ENCODE peak calls at places on chromosomes 7 and 10, in nine cellular contexts. One of them, this sample, is unnamed.

GRCh38 chr10:5530846-5531557 is 6.2 kb downstream of the CALML3 start:
- DNase-seq in aorta: peak; percentile 47
- DNase-seq in IMR-90: no peak
- DNase-seq in heart left ventricle: no peak
- DNase-seq in CD4-positive, alpha-beta memory T cell: no peak
- DNase-seq in psoas muscle: peak; percentile 5
- DNase-seq in mammary epithelial cell: no peak
- DNase-seq in left ventricle myocardium inferior: no peak
- DNase-seq in ovary: no peak
- DNase-seq in this sample: no peak

GRCh38 chr10:104350146-104350635 is 3.4 kb upstream of the CFAP58 start:
- DNase-seq in aorta: no peak
- DNase-seq in IMR-90: peak; percentile 76
- DNase-seq in heart left ventricle: no peak
- DNase-seq in CD4-positive, alpha-beta memory T cell: peak; percentile 76
- DNase-seq in psoas muscle: no peak
- DNase-seq in mammary epithelial cell: peak; percentile 79
- DNase-seq in left ventricle myocardium inferior: no peak
- DNase-seq in ovary: peak; percentile 42
- DNase-seq in this sample: peak; percentile 56

GRCh38 chr7:63789378-63790176 is 209.1 kb upstream of the ZNF722 start:
- DNase-seq in aorta: peak; percentile 76
- DNase-seq in IMR-90: no peak
- DNase-seq in heart left ventricle: peak; percentile 16
- DNase-seq in CD4-positive, alpha-beta memory T cell: no peak
- DNase-seq in psoas muscle: peak; percentile 18
- DNase-seq in mammary epithelial cell: no peak
- DNase-seq in left ventricle myocardium inferior: peak; percentile 22
- DNase-seq in ovary: no peak
- DNase-seq in this sample: no peak

GRCh38 chr10:88080213-88080612 is 216.8 kb downstream of the PTEN start:
- DNase-seq in aorta: no peak
- DNase-seq in IMR-90: peak; percentile 78
- DNase-seq in heart left ventricle: no peak
- DNase-seq in CD4-positive, alpha-beta memory T cell: no peak
- DNase-seq in psoas muscle: no peak
- DNase-seq in mammary epithelial cell: no peak
- DNase-seq in left ventricle myocardium inferior: no peak
- DNase-seq in ovary: no peak
- DNase-seq in this sample: no peak

GRCh38 chr7:68785036-68785435 is 813.2 kb upstream of the AUTS2 start:
- DNase-seq in aorta: no peak
- DNase-seq in IMR-90: no peak
- DNase-seq in heart left ventricle: no peak
- DNase-seq in CD4-positive, alpha-beta memory T cell: no peak
- DNase-seq in psoas muscle: no peak
- DNase-seq in mammary epithelial cell: no peak
- DNase-seq in left ventricle myocardium inferior: no peak
- DNase-seq in ovary: no peak
- DNase-seq in this sample: no peak

GRCh38 chr7:99243751-99244337 is 28.8 kb upstream of the MYH16 start:
- DNase-seq in aorta: no peak
- DNase-seq in IMR-90: no peak
- DNase-seq in heart left ventricle: no peak
- DNase-seq in CD4-positive, alpha-beta memory T cell: no peak
- DNase-seq in psoas muscle: no peak
- DNase-seq in mammary epithelial cell: no peak
- DNase-seq in left ventricle myocardium inferior: no peak
- DNase-seq in ovary: no peak
- DNase-seq in this sample: no peak

GRCh38 chr10:97689637-97690036 is 2.6 kb upstream of the AVPI1 start:
- DNase-seq in aorta: no peak
- DNase-seq in IMR-90: peak; percentile 99
- DNase-seq in heart left ventricle: no peak
- DNase-seq in CD4-positive, alpha-beta memory T cell: no peak
- DNase-seq in psoas muscle: no peak
- DNase-seq in mammary epithelial cell: peak; percentile 100
- DNase-seq in left ventricle myocardium inferior: no peak
- DNase-seq in ovary: no peak
- DNase-seq in this sample: peak; percentile 72

GRCh38 chr10:83984256-83984640 is 155.1 kb upstream of the GHITM start:
- DNase-seq in aorta: no peak
- DNase-seq in IMR-90: no peak
- DNase-seq in heart left ventricle: no peak
- DNase-seq in CD4-positive, alpha-beta memory T cell: no peak
- DNase-seq in psoas muscle: no peak
- DNase-seq in mammary epithelial cell: no peak
- DNase-seq in left ventricle myocardium inferior: no peak
- DNase-seq in ovary: no peak
- DNase-seq in this sample: no peak

GRCh38 chr10:17444062-17444714 is 10.2 kb downstream of the ST8SIA6 start:
- DNase-seq in aorta: no peak
- DNase-seq in IMR-90: peak; percentile 11
- DNase-seq in heart left ventricle: no peak
- DNase-seq in CD4-positive, alpha-beta memory T cell: peak; percentile 27
- DNase-seq in psoas muscle: no peak
- DNase-seq in mammary epithelial cell: no peak
- DNase-seq in left ventricle myocardium inferior: no peak
- DNase-seq in ovary: no peak
- DNase-seq in this sample: no peak

GRCh38 chr7:158106272-158106671 is 481.4 kb downstream of the PTPRN2 start:
- DNase-seq in aorta: no peak
- DNase-seq in IMR-90: no peak
- DNase-seq in heart left ventricle: no peak
- DNase-seq in CD4-positive, alpha-beta memory T cell: no peak
- DNase-seq in psoas muscle: no peak
- DNase-seq in mammary epithelial cell: no peak
- DNase-seq in left ventricle myocardium inferior: no peak
- DNase-seq in ovary: no peak
- DNase-seq in this sample: no peak

GRCh38 chr10:78605800-78606350 is 462.9 kb upstream of the ZMIZ1 start:
- DNase-seq in aorta: no peak
- DNase-seq in IMR-90: no peak
- DNase-seq in heart left ventricle: no peak
- DNase-seq in CD4-positive, alpha-beta memory T cell: no peak
- DNase-seq in psoas muscle: no peak
- DNase-seq in mammary epithelial cell: peak; percentile 61
- DNase-seq in left ventricle myocardium inferior: no peak
- DNase-seq in ovary: no peak
- DNase-seq in this sample: no peak

GRCh38 chr7:66529889-66530615 is 98.6 kb upstream of the KCTD7 start:
- DNase-seq in aorta: no peak
- DNase-seq in IMR-90: no peak
- DNase-seq in heart left ventricle: no peak
- DNase-seq in CD4-positive, alpha-beta memory T cell: no peak
- DNase-seq in psoas muscle: no peak
- DNase-seq in mammary epithelial cell: no peak
- DNase-seq in left ventricle myocardium inferior: no peak
- DNase-seq in ovary: no peak
- DNase-seq in this sample: no peak

GRCh38 chr7:94330474-94331027 is 64.1 kb upstream of the COL1A2 start:
- DNase-seq in aorta: no peak
- DNase-seq in IMR-90: no peak
- DNase-seq in heart left ventricle: no peak
- DNase-seq in CD4-positive, alpha-beta memory T cell: no peak
- DNase-seq in psoas muscle: no peak
- DNase-seq in mammary epithelial cell: no peak
- DNase-seq in left ventricle myocardium inferior: no peak
- DNase-seq in ovary: no peak
- DNase-seq in this sample: no peak

GRCh38 chr7:106392144-106392543 is 107.4 kb upstream of the NAMPT start:
- DNase-seq in aorta: no peak
- DNase-seq in IMR-90: no peak
- DNase-seq in heart left ventricle: no peak
- DNase-seq in CD4-positive, alpha-beta memory T cell: no peak
- DNase-seq in psoas muscle: no peak
- DNase-seq in mammary epithelial cell: no peak
- DNase-seq in left ventricle myocardium inferior: no peak
- DNase-seq in ovary: no peak
- DNase-seq in this sample: no peak

GRCh38 chr10:43923328-43923727 is 274.6 kb upstream of the ZNF32 start:
- DNase-seq in aorta: no peak
- DNase-seq in IMR-90: no peak
- DNase-seq in heart left ventricle: no peak
- DNase-seq in CD4-positive, alpha-beta memory T cell: no peak
- DNase-seq in psoas muscle: no peak
- DNase-seq in mammary epithelial cell: no peak
- DNase-seq in left ventricle myocardium inferior: no peak
- DNase-seq in ovary: no peak
- DNase-seq in this sample: no peak

GRCh38 chr7:122803323-122803722 is 82.9 kb downstream of the CADPS2 start:
- DNase-seq in aorta: no peak
- DNase-seq in IMR-90: no peak
- DNase-seq in heart left ventricle: no peak
- DNase-seq in CD4-positive, alpha-beta memory T cell: no peak
- DNase-seq in psoas muscle: no peak
- DNase-seq in mammary epithelial cell: peak; percentile 20
- DNase-seq in left ventricle myocardium inferior: no peak
- DNase-seq in ovary: no peak
- DNase-seq in this sample: no peak

GRCh38 chr10:33178026-33178755 is 156.3 kb downstream of the NRP1 start:
- DNase-seq in aorta: no peak
- DNase-seq in IMR-90: no peak
- DNase-seq in heart left ventricle: no peak
- DNase-seq in CD4-positive, alpha-beta memory T cell: no peak
- DNase-seq in psoas muscle: no peak
- DNase-seq in mammary epithelial cell: no peak
- DNase-seq in left ventricle myocardium inferior: no peak
- DNase-seq in ovary: no peak
- DNase-seq in this sample: no peak

GRCh38 chr10:29830526-29831512 is 196.0 kb upstream of the SVIL start:
- DNase-seq in aorta: no peak
- DNase-seq in IMR-90: peak; percentile 6
- DNase-seq in heart left ventricle: no peak
- DNase-seq in CD4-positive, alpha-beta memory T cell: no peak
- DNase-seq in psoas muscle: no peak
- DNase-seq in mammary epithelial cell: no peak
- DNase-seq in left ventricle myocardium inferior: no peak
- DNase-seq in ovary: no peak
- DNase-seq in this sample: no peak
- H3K27ac ChIP-seq in aorta: no peak overlapping the region
- H3K27ac ChIP-seq in IMR-90: peak overlapping the region; percentile 2
- H3K27ac ChIP-seq in heart left ventricle: no peak overlapping the region
- H3K27ac ChIP-seq in CD4-positive, alpha-beta memory T cell: no peak overlapping the region
- H3K27ac ChIP-seq in psoas muscle: no peak overlapping the region
- H3K27ac ChIP-seq in mammary epithelial cell: no peak overlapping the region
- H3K27ac ChIP-seq in left ventricle myocardium inferior: no peak overlapping the region
- H3K27ac ChIP-seq in ovary: no peak overlapping the region
- H3K27ac ChIP-seq in this sample: no peak overlapping the region

DNA sequence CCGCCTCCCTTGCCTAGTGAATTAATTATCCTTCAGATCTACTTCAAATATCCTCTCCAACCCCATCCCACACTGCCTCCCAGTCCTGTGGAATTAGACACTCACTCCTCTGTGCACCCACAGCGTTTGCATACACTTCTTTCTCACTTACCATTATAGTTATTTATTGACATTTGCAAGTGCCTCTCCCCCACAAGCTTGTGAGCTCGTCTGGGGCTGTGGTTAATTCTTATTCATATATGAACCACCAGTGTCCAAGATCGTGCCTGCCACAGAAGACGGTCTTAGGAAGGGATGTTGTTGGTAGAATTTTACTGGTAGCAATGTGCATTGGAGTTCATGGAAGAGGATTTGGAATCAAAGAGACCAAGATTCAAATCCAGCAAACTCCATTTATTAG is 68.1 kb upstream of the AOAH start:
- DNase-seq in aorta: no peak
- DNase-seq in IMR-90: no peak
- DNase-seq in heart left ventricle: no peak
- DNase-seq in CD4-positive, alpha-beta memory T cell: no peak
- DNase-seq in psoas muscle: no peak
- DNase-seq in mammary epithelial cell: no peak
- DNase-seq in left ventricle myocardium inferior: no peak
- DNase-seq in ovary: no peak
- DNase-seq in this sample: no peak
- H3K4me1 ChIP-seq in aorta: no peaks in the 10 kb centered on the region
- H3K4me1 ChIP-seq in IMR-90: no peaks in the 10 kb centered on the region
- H3K4me1 ChIP-seq in heart left ventricle: no peaks in the 10 kb centered on the region
- H3K4me1 ChIP-seq in CD4-positive, alpha-beta memory T cell: peaks cover 50% of the 10 kb centered on the region
- H3K4me1 ChIP-seq in psoas muscle: no peaks in the 10 kb centered on the region
- H3K4me1 ChIP-seq in mammary epithelial cell: peaks cover 30% of the 10 kb centered on the region
- H3K4me1 ChIP-seq in left ventricle myocardium inferior: peaks cover 11% of the 10 kb centered on the region
- H3K4me1 ChIP-seq in ovary: no peaks in the 10 kb centered on the region
- H3K4me1 ChIP-seq in this sample: no peaks in the 10 kb centered on the region

DNA sequence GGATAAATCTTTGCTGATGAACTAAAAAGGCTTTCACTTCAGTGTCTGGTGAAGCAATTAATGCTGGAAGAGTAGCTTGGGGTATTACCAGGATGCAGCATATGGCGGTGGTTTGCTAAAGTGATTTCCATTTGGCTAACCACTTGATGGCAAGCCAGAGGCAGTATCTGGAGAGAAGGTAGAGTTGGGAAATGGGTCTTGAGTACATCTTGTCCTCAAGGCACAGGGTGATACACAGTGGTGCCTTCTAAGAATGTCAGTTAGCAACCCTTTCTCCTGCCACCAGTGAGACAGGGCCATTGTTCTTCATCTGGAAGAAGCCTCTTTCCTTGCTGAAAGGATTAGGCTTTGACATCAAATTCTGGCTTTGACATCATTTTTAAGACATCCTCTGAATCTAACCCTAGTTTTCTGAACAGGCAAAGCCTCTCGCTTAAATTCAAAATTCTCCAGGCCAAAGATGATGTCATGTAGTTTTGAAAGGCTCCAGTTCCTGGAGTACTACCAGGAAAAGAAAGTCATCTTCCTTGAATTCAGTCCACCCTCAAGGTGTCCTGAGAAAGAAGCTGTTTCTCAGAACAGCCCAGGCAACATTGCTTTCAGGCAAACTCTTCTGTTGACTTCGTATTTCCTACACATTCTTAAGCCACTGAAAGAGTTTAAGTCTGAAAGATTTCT is 162.4 kb downstream of the ARID5B start:
- DNase-seq in aorta: no peak
- DNase-seq in IMR-90: peak; percentile 65
- DNase-seq in heart left ventricle: no peak
- DNase-seq in CD4-positive, alpha-beta memory T cell: no peak
- DNase-seq in psoas muscle: no peak
- DNase-seq in mammary epithelial cell: no peak
- DNase-seq in left ventricle myocardium inferior: no peak
- DNase-seq in ovary: peak; percentile 47
- DNase-seq in this sample: no peak
- H3K27ac ChIP-seq in aorta: peak overlapping the region; percentile 41
- H3K27ac ChIP-seq in IMR-90: peak overlapping the region; percentile 12
- H3K27ac ChIP-seq in heart left ventricle: peak overlapping the region; percentile 72
- H3K27ac ChIP-seq in CD4-positive, alpha-beta memory T cell: no peak overlapping the region
- H3K27ac ChIP-seq in psoas muscle: peak overlapping the region; percentile 98
- H3K27ac ChIP-seq in mammary epithelial cell: no peak overlapping the region
- H3K27ac ChIP-seq in left ventricle myocardium inferior: peak overlapping the region; percentile 94
- H3K27ac ChIP-seq in ovary: no peak overlapping the region
- H3K27ac ChIP-seq in this sample: peak overlapping the region; percentile 87

DNA sequence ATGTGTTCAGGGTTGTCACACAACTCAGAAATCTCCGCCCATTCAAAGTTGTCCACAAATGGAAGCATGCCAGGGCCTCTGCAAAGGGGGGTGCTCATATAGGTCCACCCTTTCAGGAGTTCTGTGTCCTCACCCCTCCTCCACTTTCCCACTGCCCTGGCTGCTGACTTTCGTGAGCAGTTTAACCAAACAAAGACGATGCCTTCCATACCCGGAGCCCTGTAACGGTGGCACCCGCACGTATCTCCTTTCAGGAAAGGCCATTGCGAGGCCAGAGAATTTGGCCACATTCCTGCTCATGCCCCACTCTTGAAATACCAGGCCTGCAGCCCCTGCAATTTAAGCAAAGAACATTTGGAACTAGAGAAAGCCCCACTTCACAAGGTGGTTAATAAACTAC is 1.4 kb downstream of the CPXM2 start:
- DNase-seq in aorta: no peak
- DNase-seq in IMR-90: no peak
- DNase-seq in heart left ventricle: no peak
- DNase-seq in CD4-positive, alpha-beta memory T cell: no peak
- DNase-seq in psoas muscle: no peak
- DNase-seq in mammary epithelial cell: no peak
- DNase-seq in left ventricle myocardium inferior: no peak
- DNase-seq in ovary: peak; percentile 32
- DNase-seq in this sample: no peak
- H3K4me1 ChIP-seq in aorta: peaks cover 3% of the 10 kb centered on the region
- H3K4me1 ChIP-seq in IMR-90: no peaks in the 10 kb centered on the region
- H3K4me1 ChIP-seq in heart left ventricle: peaks cover 16% of the 10 kb centered on the region
- H3K4me1 ChIP-seq in CD4-positive, alpha-beta memory T cell: no peaks in the 10 kb centered on the region
- H3K4me1 ChIP-seq in psoas muscle: no peaks in the 10 kb centered on the region
- H3K4me1 ChIP-seq in mammary epithelial cell: no peaks in the 10 kb centered on the region
- H3K4me1 ChIP-seq in left ventricle myocardium inferior: no peaks in the 10 kb centered on the region
- H3K4me1 ChIP-seq in ovary: peaks cover 8% of the 10 kb centered on the region
- H3K4me1 ChIP-seq in this sample: no peaks in the 10 kb centered on the region

This sample was measured in SJSA1.